ENCODE peak calls at places on chromosomes 1 and 21, in seven cellular contexts. G is activated T-cell treated with anti-CD3 and anti-CD28 coated beads for 1 hour, S is ureter, N is ELR, J is NCI-H1048, P is lung microvascular endothelial cell, Q is 8988T. Y is an unnamed sample.
A peak's percentile ranks its signal among the peaks of the same experiment; 100 is the strongest.

GRCh38 chr1:54415986-54416385 is 9.8 kb upstream of the SSBP3 start:
- DNase-seq in G (no peak), S (no peak), N (no peak), J (no peak), P (no peak), Q (no peak), Y (no peak)

GRCh38 chr1:56435434-56436337 is 143.7 kb downstream of the PLPP3 start:
- DNase-seq in G (no peak), S (no peak), N (no peak), J (no peak), P (no peak), Q (no peak), Y (no peak)

GRCh38 chr1:168672278-168672677 is 56.7 kb downstream of the DPT start:
- DNase-seq in G (no peak), S (no peak), N (no peak), J (no peak), P (no peak), Q (no peak), Y (no peak)

GRCh38 chr1:233240839-233241682 is 54.5 kb downstream of the PCNX2 start:
- DNase-seq in G (no peak), S (peak; percentile 60), N (peak; percentile 33), J (no peak), P (peak; percentile 72), Q (no peak), Y (no peak)

GRCh38 chr21:42263591-42264131 is 44.7 kb downstream of the ABCG1 start:
- DNase-seq in G (no peak), S (no peak), N (no peak), J (no peak), P (peak; percentile 88), Q (no peak), Y (no peak)

GRCh38 chr1:45359882-45360513 is 19.8 kb upstream of the MUTYH start:
- DNase-seq in G (peak; percentile 35), S (peak; percentile 77), N (peak; percentile 76), J (peak; percentile 29), P (peak; percentile 80), Q (no peak), Y (peak; percentile 50)

GRCh38 chr21:32412998-32413504 is 545 bp downstream of the EVA1C start:
- DNase-seq in G (no peak), S (peak; percentile 58), N (peak; percentile 35), J (no peak), P (peak; percentile 61), Q (no peak), Y (no peak)

GRCh38 chr1:234731371-234732085 is 121.5 kb upstream of the IRF2BP2 start:
- DNase-seq in G (no peak), S (no peak), N (peak; percentile 96), J (no peak), P (peak; percentile 83), Q (no peak), Y (no peak)

GRCh38 chr1:153527023-153527724 is 8.6 kb downstream of the S100A6 start:
- DNase-seq in G (no peak), S (no peak), N (peak; percentile 59), J (no peak), P (no peak), Q (no peak), Y (no peak)

GRCh38 chr1:225835752-225836151 is 25.8 kb downstream of the EPHX1 start:
- DNase-seq in G (no peak), S (no peak), N (no peak), J (no peak), P (no peak), Q (no peak), Y (no peak)

GRCh38 chr1:234369784-234370183 is 3.5 kb upstream of the COA6 start:
- DNase-seq in G (no peak), S (no peak), N (peak; percentile 67), J (no peak), P (peak; percentile 18), Q (no peak), Y (peak; percentile 76)

GRCh38 chr1:115649964-115650363 is 8.2 kb downstream of the VANGL1 start:
- DNase-seq in G (no peak), S (no peak), N (no peak), J (no peak), P (no peak), Q (no peak), Y (no peak)

GRCh38 chr1:95278173-95278988 is 44.4 kb downstream of the RWDD3 start:
- DNase-seq in G (no peak), S (no peak), N (no peak), J (no peak), P (no peak), Q (no peak), Y (no peak)

GRCh38 chr1:89643577-89643976 is 10.7 kb downstream of the LRRC8C start:
- DNase-seq in G (no peak), S (no peak), N (no peak), J (no peak), P (no peak), Q (no peak), Y (no peak)

GRCh38 chr1:32012709-32013385 is 821 bp upstream of the KHDRBS1 start:
- DNase-seq in G (no peak), S (no peak), N (no peak), J (no peak), P (no peak), Q (no peak), Y (no peak)

GRCh38 chr21:41247561-41247968 is 69.0 kb upstream of the FAM3B start:
- DNase-seq in G (no peak), S (peak; percentile 79), N (no peak), J (no peak), P (peak; percentile 87), Q (no peak), Y (no peak)

GRCh38 chr1:45299981-45300668 is 26.6 kb upstream of the HPDL start:
- DNase-seq in G (no peak), S (no peak), N (peak; percentile 85), J (peak; percentile 41), P (peak; percentile 87), Q (peak; percentile 34), Y (peak; percentile 30)

GRCh38 chr1:12278998-12279397 is 49.2 kb downstream of the VPS13D start:
- DNase-seq in G (no peak), S (no peak), N (no peak), J (no peak), P (no peak), Q (no peak), Y (no peak)

GRCh38 chr21:31299291-31300147 is 44.5 kb downstream of the TIAM1 start:
- DNase-seq in G (no peak), S (no peak), N (no peak), J (no peak), P (no peak), Q (no peak), Y (no peak)

GRCh38 chr21:37908691-37909090 is 7.6 kb downstream of the KCNJ6 start:
- DNase-seq in G (no peak), S (no peak), N (peak; percentile 13), J (no peak), P (no peak), Q (no peak), Y (no peak)

GRCh38 chr1:201570886-201571624 is 32.1 kb downstream of the NAV1 start:
- DNase-seq in G (no peak), S (no peak), N (no peak), J (no peak), P (peak; percentile 63), Q (no peak), Y (no peak)

GRCh38 chr1:28370220-28371010 is 875 bp downstream of the PHACTR4 start:
- DNase-seq in G (no peak), S (no peak), N (peak; percentile 62), J (no peak), P (peak; percentile 53), Q (no peak), Y (no peak)

GRCh38 chr21:33971492-33972013 is 55.9 kb upstream of the ATP5PO start:
- DNase-seq in G (no peak), S (no peak), N (peak; percentile 80), J (no peak), P (no peak), Q (no peak), Y (no peak)

GRCh38 chr21:34279883-34280282 is 83.9 kb upstream of the KCNE2 start:
- DNase-seq in G (no peak), S (no peak), N (no peak), J (no peak), P (no peak), Q (no peak), Y (no peak)

GRCh38 chr1:186175588-186175987 is 199.5 kb downstream of the TPR start:
- DNase-seq in G (no peak), S (no peak), N (no peak), J (no peak), P (no peak), Q (no peak), Y (no peak)

GRCh38 chr1:42128499-42128898 is 24.7 kb upstream of the GUCA2B start:
- DNase-seq in G (no peak), S (no peak), N (no peak), J (no peak), P (no peak), Q (no peak), Y (no peak)

GRCh38 chr21:45363921-45364463 is 41.0 kb upstream of the COL18A1 start:
- DNase-seq in G (no peak), S (peak; percentile 84), N (peak; percentile 100), J (no peak), P (peak; percentile 100), Q (peak; percentile 67), Y (no peak)

GRCh38 chr1:84573481-84573966 is 716 bp downstream of the CTBS start:
- DNase-seq in G (no peak), S (no peak), N (peak; percentile 26), J (no peak), P (no peak), Q (no peak), Y (no peak)

GRCh38 chr1:67496329-67496728 is 66.1 kb upstream of the SERBP1 start:
- DNase-seq in G (no peak), S (no peak), N (no peak), J (no peak), P (no peak), Q (no peak), Y (no peak)

GRCh38 chr21:45944601-45945000 is 37.0 kb upstream of the COL6A1 start:
- DNase-seq in G (no peak), S (no peak), N (no peak), J (no peak), P (no peak), Q (no peak), Y (no peak)

GRCh38 chr1:156076609-156077429 is 5.4 kb downstream of the MEX3A start:
- DNase-seq in G (no peak), S (no peak), N (no peak), J (no peak), P (peak; percentile 32), Q (no peak), Y (no peak)

GRCh38 chr21:41289431-41289830 is 27.2 kb upstream of the FAM3B start:
- DNase-seq in G (no peak), S (no peak), N (peak; percentile 2), J (no peak), P (no peak), Q (no peak), Y (no peak)

GRCh38 chr1:35925741-35926140 is 5.2 kb upstream of the AGO3 start:
- DNase-seq in G (no peak), S (no peak), N (no peak), J (no peak), P (no peak), Q (no peak), Y (no peak)

GRCh38 chr1:42720868-42721267 is 19.2 kb downstream of the CLDN19 start:
- DNase-seq in G (no peak), S (no peak), N (no peak), J (no peak), P (no peak), Q (no peak), Y (no peak)

GRCh38 chr1:70727891-70728443 is 316.9 kb downstream of the CTH start:
- DNase-seq in G (no peak), S (no peak), N (no peak), J (no peak), P (no peak), Q (no peak), Y (no peak)

GRCh38 chr1:183646780-183647179 is 6.3 kb downstream of the APOBEC4 start:
- DNase-seq in G (no peak), S (no peak), N (no peak), J (no peak), P (no peak), Q (no peak), Y (no peak)

GRCh38 chr1:3611170-3612019 is at the start of gene MEGF6:
- DNase-seq in G (peak; percentile 56), S (no peak), N (peak; percentile 37), J (peak; percentile 31), P (no peak), Q (peak; percentile 78), Y (peak; percentile 6)

GRCh38 chr1:223057569-223058093 is 85.4 kb downstream of the TLR5 start:
- DNase-seq in G (no peak), S (no peak), N (no peak), J (no peak), P (no peak), Q (no peak), Y (no peak)